ENCODE peak calls at places on chromosomes 2 and 18, in four cellular contexts. One of them, this sample, is unnamed.

GRCh38 chr2:95267458-95268207 is 6.6 kb upstream of the PROM2 start:
- DNase-seq in GM06990: no peak
- DNase-seq in psoas muscle: no peak
- DNase-seq in kidney: peak
- DNase-seq in this sample: no peak

GRCh38 chr2:10507106-10507505 is 59.0 kb upstream of the ODC1 start:
- DNase-seq in psoas muscle: no peak
- DNase-seq in kidney: peak
- DNase-seq in GM06990: no peak
- DNase-seq in this sample: no peak

GRCh38 chr2:233437439-233437955 is 83.2 kb downstream of the DGKD start:
- DNase-seq in GM06990: no peak
- DNase-seq in kidney: no peak
- DNase-seq in psoas muscle: no peak
- DNase-seq in this sample: no peak

GRCh38 chr18:13232060-13232917 is 13.7 kb downstream of the LDLRAD4 start:
- DNase-seq in GM06990: no peak
- DNase-seq in kidney: no peak
- DNase-seq in psoas muscle: peak
- DNase-seq in this sample: no peak

GRCh38 chr2:158599609-158600008 is 142.9 kb downstream of the PKP4 start:
- DNase-seq in psoas muscle: no peak
- DNase-seq in GM06990: no peak
- DNase-seq in kidney: no peak
- DNase-seq in this sample: no peak

GRCh38 chr2:223383315-223383714 is 218.8 kb downstream of the SCG2 start:
- DNase-seq in kidney: no peak
- DNase-seq in GM06990: no peak
- DNase-seq in psoas muscle: no peak
- DNase-seq in this sample: no peak

GRCh38 chr18:13613591-13614317 is 112.6 kb downstream of the FAM210A start:
- DNase-seq in GM06990: peak
- DNase-seq in kidney: no peak
- DNase-seq in psoas muscle: no peak
- DNase-seq in this sample: no peak

GRCh38 chr2:217905395-217905794 is 97.4 kb downstream of the TNS1 start:
- DNase-seq in psoas muscle: peak
- DNase-seq in kidney: no peak
- DNase-seq in GM06990: no peak
- DNase-seq in this sample: no peak

GRCh38 chr2:26460613-26461031 is 17.3 kb downstream of the OTOF start:
- DNase-seq in kidney: peak
- DNase-seq in psoas muscle: peak
- DNase-seq in GM06990: no peak
- DNase-seq in this sample: peak

GRCh38 chr2:157322432-157322831 is 3.2 kb downstream of the ERMN start:
- DNase-seq in GM06990: no peak
- DNase-seq in psoas muscle: no peak
- DNase-seq in kidney: no peak
- DNase-seq in this sample: no peak

GRCh38 chr2:127807678-127808353 is 3.2 kb downstream of the WDR33 start:
- DNase-seq in kidney: no peak
- DNase-seq in psoas muscle: no peak
- DNase-seq in GM06990: no peak
- DNase-seq in this sample: no peak

GRCh38 chr2:196344397-196344796 is 173.0 kb upstream of the STK17B start:
- DNase-seq in psoas muscle: no peak
- DNase-seq in kidney: no peak
- DNase-seq in GM06990: no peak
- DNase-seq in this sample: no peak

GRCh38 chr18:55988537-55988936 is 400.5 kb upstream of the TCF4 start:
- DNase-seq in GM06990: no peak
- DNase-seq in psoas muscle: no peak
- DNase-seq in kidney: no peak
- DNase-seq in this sample: no peak

GRCh38 chr2:235910067-235910466 is 258.1 kb downstream of the GBX2 start:
- DNase-seq in psoas muscle: no peak
- DNase-seq in GM06990: no peak
- DNase-seq in kidney: no peak
- DNase-seq in this sample: no peak

GRCh38 chr18:31041346-31042067 is 1.0 kb downstream of the DSC3 start:
- DNase-seq in psoas muscle: peak
- DNase-seq in GM06990: peak
- DNase-seq in kidney: peak
- DNase-seq in this sample: no peak

GRCh38 chr2:35794766-35795448 is 560.7 kb upstream of the CRIM1 start:
- DNase-seq in psoas muscle: no peak
- DNase-seq in kidney: no peak
- DNase-seq in GM06990: no peak
- DNase-seq in this sample: no peak

GRCh38 chr18:47422524-47422923 is 171.1 kb upstream of the SKOR2 start:
- DNase-seq in GM06990: no peak
- DNase-seq in psoas muscle: no peak
- DNase-seq in kidney: no peak
- DNase-seq in this sample: no peak

GRCh38 chr18:39773656-39774055 is 2181.4 kb upstream of the PIK3C3 start:
- DNase-seq in psoas muscle: no peak
- DNase-seq in GM06990: no peak
- DNase-seq in kidney: no peak
- DNase-seq in this sample: no peak

GRCh38 chr2:46650556-46651001 is 171.2 kb downstream of the TMEM247 start:
- DNase-seq in psoas muscle: no peak
- DNase-seq in kidney: no peak
- DNase-seq in GM06990: peak
- DNase-seq in this sample: no peak

This sample was measured in breast epithelium.